ENCODE peak calls at places on chromosome 10, in ten cellular contexts. U, A, Q, M, Y, D, S, I, B and Z are unnamed samples.

GRCh38 chr10:101453791-101454718 is 100.1 kb downstream of the BTRC start:
- DNase-seq in U (no peak), A (no peak), Q (no peak), M (no peak), Y (no peak), D (no peak), S (peak), I (no peak), B (no peak), Z (no peak)

GRCh38 chr10:96287392-96288105 is 16.2 kb upstream of the BLNK start:
- DNase-seq in U (peak), A (no peak), Q (no peak), M (no peak), Y (no peak), D (no peak), S (no peak), I (no peak), B (no peak), Z (no peak)

GRCh38 chr10:27661511-27662286 is 83.9 kb downstream of the MKX start:
- DNase-seq in U (no peak), A (no peak), Q (no peak), M (no peak), Y (no peak), D (no peak), S (no peak), I (no peak), B (peak), Z (no peak)

GRCh38 chr10:68423522-68423921 is 16.4 kb upstream of the RUFY2 start:
- DNase-seq in U (no peak), A (peak), Q (no peak), M (no peak), Y (no peak), D (no peak), S (peak), I (no peak), B (no peak), Z (no peak)

GRCh38 chr10:17025444-17026295 is 103.9 kb downstream of the CUBN start:
- DNase-seq in U (peak), A (peak), Q (no peak), M (peak), Y (peak), D (no peak), S (peak), I (peak), B (peak), Z (no peak)

GRCh38 chr10:132931258-132931657 is 11.1 kb downstream of the CFAP46 start:
- DNase-seq in U (no peak), A (peak), Q (no peak), M (no peak), Y (no peak), D (no peak), S (no peak), I (no peak), B (no peak), Z (no peak)

GRCh38 chr10:61992683-61993629 is 91.5 kb downstream of the ARID5B start:
- DNase-seq in U (peak), A (peak), Q (no peak), M (peak), Y (no peak), D (peak), S (peak), I (peak), B (peak), Z (no peak)

GRCh38 chr10:86334515-86335085 is 32.0 kb downstream of the GRID1 start:
- DNase-seq in U (no peak), A (no peak), Q (no peak), M (no peak), Y (no peak), D (no peak), S (no peak), I (no peak), B (no peak), Z (no peak)

GRCh38 chr10:78771215-78771614 is 297.6 kb upstream of the ZMIZ1 start:
- DNase-seq in U (no peak), A (no peak), Q (no peak), M (no peak), Y (no peak), D (no peak), S (no peak), I (no peak), B (no peak), Z (no peak)

GRCh38 chr10:12513003-12513365 is 163.6 kb downstream of the CAMK1D start:
- DNase-seq in U (no peak), A (no peak), Q (no peak), M (no peak), Y (no peak), D (no peak), S (no peak), I (no peak), B (no peak), Z (no peak)

GRCh38 chr10:943334-944033 is 12.0 kb upstream of the LARP4B start:
- DNase-seq in U (peak), A (no peak), Q (no peak), M (no peak), Y (no peak), D (no peak), S (no peak), I (no peak), B (no peak), Z (no peak)

GRCh38 chr10:71797533-71798307 is 24.4 kb upstream of the VSIR start:
- DNase-seq in U (no peak), A (no peak), Q (no peak), M (no peak), Y (no peak), D (no peak), S (no peak), I (peak), B (no peak), Z (no peak)

GRCh38 chr10:92045641-92046106 is 122.1 kb downstream of the BTAF1 start:
- DNase-seq in U (no peak), A (no peak), Q (no peak), M (no peak), Y (no peak), D (no peak), S (no peak), I (no peak), B (no peak), Z (no peak)

GRCh38 chr10:122505011-122505410 is 43.7 kb downstream of the HTRA1 start:
- DNase-seq in U (no peak), A (no peak), Q (no peak), M (no peak), Y (no peak), D (no peak), S (no peak), I (no peak), B (no peak), Z (no peak)

GRCh38 chr10:133422821-133423771 is 1.3 kb downstream of the SPRN start:
- DNase-seq in U (no peak), A (no peak), Q (no peak), M (no peak), Y (no peak), D (no peak), S (no peak), I (no peak), B (no peak), Z (no peak)

GRCh38 chr10:118592675-118593330 is 2.6 kb downstream of the PRLHR start:
- DNase-seq in U (no peak), A (no peak), Q (no peak), M (no peak), Y (no peak), D (no peak), S (no peak), I (no peak), B (no peak), Z (no peak)

GRCh38 chr10:36450385-36450784 is 675.0 kb upstream of the ANKRD30A start:
- DNase-seq in U (no peak), A (no peak), Q (no peak), M (no peak), Y (no peak), D (peak), S (no peak), I (no peak), B (no peak), Z (no peak)

GRCh38 chr10:71651953-71652352 is 67.6 kb downstream of the C10orf105 start:
- DNase-seq in U (no peak), A (no peak), Q (no peak), M (no peak), Y (no peak), D (no peak), S (no peak), I (no peak), B (no peak), Z (no peak)

GRCh38 chr10:97916586-97916985 is 66.9 kb downstream of the GOLGA7B start:
- DNase-seq in U (no peak), A (no peak), Q (no peak), M (no peak), Y (peak), D (no peak), S (no peak), I (no peak), B (peak), Z (peak)

GRCh38 chr10:13839430-13839986 is 252.7 kb downstream of the PRPF18 start:
- DNase-seq in U (no peak), A (no peak), Q (peak), M (no peak), Y (no peak), D (peak), S (no peak), I (peak), B (peak), Z (no peak)

GRCh38 chr10:6119423-6119822 is 30.6 kb downstream of the RBM17 start:
- DNase-seq in U (no peak), A (no peak), Q (no peak), M (no peak), Y (no peak), D (no peak), S (no peak), I (no peak), B (no peak), Z (no peak)

GRCh38 chr10:132642732-132643008 is 105.1 kb downstream of the INPP5A start:
- DNase-seq in U (no peak), A (no peak), Q (no peak), M (no peak), Y (no peak), D (no peak), S (no peak), I (no peak), B (no peak), Z (no peak)

GRCh38 chr10:90051053-90051452 is 349.7 kb downstream of the KIF20B start:
- DNase-seq in U (no peak), A (no peak), Q (no peak), M (no peak), Y (no peak), D (no peak), S (no peak), I (no peak), B (no peak), Z (no peak)

GRCh38 chr10:61271127-61271780 is 181.9 kb downstream of the TMEM26 start:
- DNase-seq in U (no peak), A (no peak), Q (no peak), M (no peak), Y (no peak), D (no peak), S (no peak), I (no peak), B (peak), Z (no peak)

GRCh38 chr10:62993121-62993520 is 140.0 kb upstream of the NRBF2 start:
- DNase-seq in U (no peak), A (no peak), Q (no peak), M (no peak), Y (no peak), D (no peak), S (no peak), I (no peak), B (no peak), Z (no peak)

GRCh38 chr10:116385994-116386809 is 41.4 kb upstream of the PNLIPRP3 start:
- DNase-seq in U (no peak), A (no peak), Q (no peak), M (no peak), Y (no peak), D (no peak), S (peak), I (no peak), B (no peak), Z (peak)

GRCh38 chr10:72612203-72612826 is 13.6 kb downstream of the MICU1 start:
- DNase-seq in U (no peak), A (no peak), Q (no peak), M (no peak), Y (no peak), D (no peak), S (no peak), I (no peak), B (peak), Z (no peak)